ENCODE peak calls at places on chromosomes 3 and 15, in ten cellular contexts. One of them, this sample, is unnamed.

GRCh38 chr3:146161725-146162047 is 702 bp upstream of the PLOD2 start:
- DNase-seq in brain microvascular endothelial cell: peak; percentile 42
- DNase-seq in hepatocyte: peak; percentile 59
- DNase-seq in heart left ventricle: peak; percentile 50
- DNase-seq in OCI-LY7: no peak
- DNase-seq in neural progenitor cell: peak; percentile 27
- DNase-seq in IMR-90: peak; percentile 63
- DNase-seq in dorsolateral prefrontal cortex: peak; percentile 41
- DNase-seq in left ventricle myocardium inferior: peak; percentile 33
- DNase-seq in heart right ventricle: peak; percentile 23
- DNase-seq in this sample: no peak

GRCh38 chr15:74775132-74775562 is 6.7 kb upstream of the CSK start:
- DNase-seq in brain microvascular endothelial cell: no peak
- DNase-seq in hepatocyte: no peak
- DNase-seq in heart left ventricle: no peak
- DNase-seq in OCI-LY7: peak; percentile 66
- DNase-seq in neural progenitor cell: no peak
- DNase-seq in IMR-90: no peak
- DNase-seq in dorsolateral prefrontal cortex: no peak
- DNase-seq in left ventricle myocardium inferior: no peak
- DNase-seq in heart right ventricle: no peak
- DNase-seq in this sample: no peak

GRCh38 chr3:190089711-190090110 is 31.0 kb downstream of the P3H2 start:
- DNase-seq in brain microvascular endothelial cell: no peak
- DNase-seq in hepatocyte: no peak
- DNase-seq in heart left ventricle: no peak
- DNase-seq in OCI-LY7: no peak
- DNase-seq in neural progenitor cell: no peak
- DNase-seq in IMR-90: no peak
- DNase-seq in dorsolateral prefrontal cortex: no peak
- DNase-seq in left ventricle myocardium inferior: no peak
- DNase-seq in heart right ventricle: no peak
- DNase-seq in this sample: no peak

GRCh38 chr3:178810173-178810572 is 261.4 kb downstream of the ZMAT3 start:
- DNase-seq in brain microvascular endothelial cell: no peak
- DNase-seq in hepatocyte: no peak
- DNase-seq in heart left ventricle: no peak
- DNase-seq in OCI-LY7: no peak
- DNase-seq in neural progenitor cell: peak; percentile 19
- DNase-seq in IMR-90: no peak
- DNase-seq in dorsolateral prefrontal cortex: no peak
- DNase-seq in left ventricle myocardium inferior: no peak
- DNase-seq in heart right ventricle: no peak
- DNase-seq in this sample: no peak

GRCh38 chr15:98493966-98494511 is 154.3 kb upstream of the IGF1R start:
- DNase-seq in brain microvascular endothelial cell: no peak
- DNase-seq in hepatocyte: no peak
- DNase-seq in heart left ventricle: no peak
- DNase-seq in OCI-LY7: no peak
- DNase-seq in neural progenitor cell: no peak
- DNase-seq in IMR-90: no peak
- DNase-seq in dorsolateral prefrontal cortex: no peak
- DNase-seq in left ventricle myocardium inferior: no peak
- DNase-seq in heart right ventricle: no peak
- DNase-seq in this sample: no peak

GRCh38 chr3:54121404-54122045 is 827 bp upstream of the CACNA2D3 start:
- DNase-seq in brain microvascular endothelial cell: no peak
- DNase-seq in hepatocyte: peak; percentile 19
- DNase-seq in heart left ventricle: no peak
- DNase-seq in OCI-LY7: peak; percentile 20
- DNase-seq in neural progenitor cell: peak; percentile 64
- DNase-seq in IMR-90: no peak
- DNase-seq in dorsolateral prefrontal cortex: peak; percentile 46
- DNase-seq in left ventricle myocardium inferior: no peak
- DNase-seq in heart right ventricle: peak; percentile 37
- DNase-seq in this sample: no peak

GRCh38 chr15:68552773-68553172 is 26.0 kb upstream of the CORO2B start:
- DNase-seq in brain microvascular endothelial cell: peak; percentile 74
- DNase-seq in hepatocyte: no peak
- DNase-seq in heart left ventricle: no peak
- DNase-seq in OCI-LY7: no peak
- DNase-seq in neural progenitor cell: no peak
- DNase-seq in IMR-90: peak; percentile 47
- DNase-seq in dorsolateral prefrontal cortex: peak; percentile 81
- DNase-seq in left ventricle myocardium inferior: no peak
- DNase-seq in heart right ventricle: no peak
- DNase-seq in this sample: no peak

GRCh38 chr15:58297639-58298038 is 134.2 kb upstream of the LIPC start:
- DNase-seq in brain microvascular endothelial cell: no peak
- DNase-seq in hepatocyte: no peak
- DNase-seq in heart left ventricle: no peak
- DNase-seq in OCI-LY7: no peak
- DNase-seq in neural progenitor cell: no peak
- DNase-seq in IMR-90: no peak
- DNase-seq in dorsolateral prefrontal cortex: no peak
- DNase-seq in left ventricle myocardium inferior: no peak
- DNase-seq in heart right ventricle: no peak
- DNase-seq in this sample: no peak

GRCh38 chr15:80456517-80457497 is 52.6 kb downstream of the ARNT2 start:
- DNase-seq in brain microvascular endothelial cell: no peak
- DNase-seq in hepatocyte: peak; percentile 29
- DNase-seq in heart left ventricle: no peak
- DNase-seq in OCI-LY7: no peak
- DNase-seq in neural progenitor cell: no peak
- DNase-seq in IMR-90: peak; percentile 81
- DNase-seq in dorsolateral prefrontal cortex: no peak
- DNase-seq in left ventricle myocardium inferior: no peak
- DNase-seq in heart right ventricle: no peak
- DNase-seq in this sample: no peak

GRCh38 chr15:96586901-96587300 is 256.4 kb downstream of the NR2F2 start:
- DNase-seq in brain microvascular endothelial cell: no peak
- DNase-seq in hepatocyte: no peak
- DNase-seq in heart left ventricle: no peak
- DNase-seq in OCI-LY7: no peak
- DNase-seq in neural progenitor cell: no peak
- DNase-seq in IMR-90: no peak
- DNase-seq in dorsolateral prefrontal cortex: no peak
- DNase-seq in left ventricle myocardium inferior: no peak
- DNase-seq in heart right ventricle: no peak
- DNase-seq in this sample: no peak

GRCh38 chr3:39434574-39434973 is 28.1 kb downstream of the RPSA start:
- DNase-seq in brain microvascular endothelial cell: no peak
- DNase-seq in hepatocyte: no peak
- DNase-seq in heart left ventricle: no peak
- DNase-seq in OCI-LY7: no peak
- DNase-seq in neural progenitor cell: no peak
- DNase-seq in IMR-90: peak; percentile 27
- DNase-seq in dorsolateral prefrontal cortex: no peak
- DNase-seq in left ventricle myocardium inferior: no peak
- DNase-seq in heart right ventricle: no peak
- DNase-seq in this sample: no peak

GRCh38 chr3:176514297-176514696 is 683.0 kb downstream of the TBL1XR1 start:
- DNase-seq in brain microvascular endothelial cell: peak; percentile 41
- DNase-seq in hepatocyte: peak; percentile 29
- DNase-seq in heart left ventricle: no peak
- DNase-seq in OCI-LY7: peak; percentile 60
- DNase-seq in neural progenitor cell: peak; percentile 84
- DNase-seq in IMR-90: peak; percentile 42
- DNase-seq in dorsolateral prefrontal cortex: no peak
- DNase-seq in left ventricle myocardium inferior: no peak
- DNase-seq in heart right ventricle: no peak
- DNase-seq in this sample: peak; percentile 1

GRCh38 chr3:66703501-66703900 is 202.7 kb upstream of the LRIG1 start:
- DNase-seq in brain microvascular endothelial cell: no peak
- DNase-seq in hepatocyte: no peak
- DNase-seq in heart left ventricle: no peak
- DNase-seq in OCI-LY7: no peak
- DNase-seq in neural progenitor cell: no peak
- DNase-seq in IMR-90: no peak
- DNase-seq in dorsolateral prefrontal cortex: no peak
- DNase-seq in left ventricle myocardium inferior: no peak
- DNase-seq in heart right ventricle: no peak
- DNase-seq in this sample: no peak

GRCh38 chr15:91049378-91050127 is 27.2 kb upstream of the VPS33B start:
- DNase-seq in brain microvascular endothelial cell: peak; percentile 77
- DNase-seq in hepatocyte: peak; percentile 73
- DNase-seq in heart left ventricle: no peak
- DNase-seq in OCI-LY7: peak; percentile 76
- DNase-seq in neural progenitor cell: peak; percentile 70
- DNase-seq in IMR-90: peak; percentile 53
- DNase-seq in dorsolateral prefrontal cortex: peak; percentile 57
- DNase-seq in left ventricle myocardium inferior: no peak
- DNase-seq in heart right ventricle: no peak
- DNase-seq in this sample: peak; percentile 12

GRCh38 chr3:115875460-115875859 is 252.2 kb downstream of the GAP43 start:
- DNase-seq in brain microvascular endothelial cell: no peak
- DNase-seq in hepatocyte: no peak
- DNase-seq in heart left ventricle: no peak
- DNase-seq in OCI-LY7: no peak
- DNase-seq in neural progenitor cell: no peak
- DNase-seq in IMR-90: no peak
- DNase-seq in dorsolateral prefrontal cortex: no peak
- DNase-seq in left ventricle myocardium inferior: no peak
- DNase-seq in heart right ventricle: no peak
- DNase-seq in this sample: no peak

GRCh38 chr3:115876860-115877646 is 253.7 kb downstream of the GAP43 start:
- DNase-seq in brain microvascular endothelial cell: no peak
- DNase-seq in hepatocyte: no peak
- DNase-seq in heart left ventricle: no peak
- DNase-seq in OCI-LY7: no peak
- DNase-seq in neural progenitor cell: no peak
- DNase-seq in IMR-90: no peak
- DNase-seq in dorsolateral prefrontal cortex: no peak
- DNase-seq in left ventricle myocardium inferior: no peak
- DNase-seq in heart right ventricle: no peak
- DNase-seq in this sample: no peak

DNA sequence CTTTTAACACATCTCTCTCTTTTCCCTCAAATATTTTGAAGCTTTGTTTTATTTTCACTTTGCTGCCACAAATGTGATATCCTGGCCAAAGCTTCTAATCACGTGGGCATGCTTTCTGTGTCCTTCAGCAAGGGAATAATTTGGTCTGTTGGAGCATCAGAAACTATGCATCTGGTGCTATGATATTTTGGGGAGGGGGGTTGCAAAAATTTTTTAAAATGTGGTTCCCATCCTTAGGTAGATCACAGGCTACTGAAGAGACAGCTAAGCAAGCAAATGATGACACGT is 254.3 kb downstream of the GAP43 start:
- DNase-seq in brain microvascular endothelial cell: no peak
- DNase-seq in hepatocyte: no peak
- DNase-seq in heart left ventricle: no peak
- DNase-seq in OCI-LY7: no peak
- DNase-seq in neural progenitor cell: no peak
- DNase-seq in IMR-90: no peak
- DNase-seq in dorsolateral prefrontal cortex: no peak
- DNase-seq in left ventricle myocardium inferior: no peak
- DNase-seq in heart right ventricle: no peak
- DNase-seq in this sample: no peak
- H3K4me3 ChIP-seq in brain microvascular endothelial cell: peak overlapping the region; percentile 5
- H3K4me3 ChIP-seq in hepatocyte: no peak overlapping the region
- H3K4me3 ChIP-seq in heart left ventricle: peak overlapping the region; percentile 47
- H3K4me3 ChIP-seq in OCI-LY7: no peak overlapping the region
- H3K4me3 ChIP-seq in neural progenitor cell: no peak overlapping the region
- H3K4me3 ChIP-seq in IMR-90: no peak overlapping the region
- H3K4me3 ChIP-seq in dorsolateral prefrontal cortex: peak overlapping the region; percentile 25
- H3K4me3 ChIP-seq in left ventricle myocardium inferior: peak overlapping the region; percentile 31
- H3K4me3 ChIP-seq in heart right ventricle: peak overlapping the region; percentile 29
- H3K4me3 ChIP-seq in this sample: no peak overlapping the region

GRCh38 chr3:38129058-38129457 is 7.9 kb downstream of the ACAA1 start:
- DNase-seq in brain microvascular endothelial cell: no peak
- DNase-seq in hepatocyte: no peak
- DNase-seq in heart left ventricle: peak; percentile 69
- DNase-seq in OCI-LY7: no peak
- DNase-seq in neural progenitor cell: no peak
- DNase-seq in IMR-90: no peak
- DNase-seq in dorsolateral prefrontal cortex: no peak
- DNase-seq in left ventricle myocardium inferior: no peak
- DNase-seq in heart right ventricle: no peak
- DNase-seq in this sample: no peak

GRCh38 chr3:38128303-38128655 is 8.6 kb downstream of the ACAA1 start:
- DNase-seq in brain microvascular endothelial cell: no peak
- DNase-seq in hepatocyte: no peak
- DNase-seq in heart left ventricle: no peak
- DNase-seq in OCI-LY7: no peak
- DNase-seq in neural progenitor cell: no peak
- DNase-seq in IMR-90: no peak
- DNase-seq in dorsolateral prefrontal cortex: no peak
- DNase-seq in left ventricle myocardium inferior: no peak
- DNase-seq in heart right ventricle: no peak
- DNase-seq in this sample: no peak

GRCh38 chr3:38130219-38130618 is 6.7 kb downstream of the ACAA1 start:
- DNase-seq in brain microvascular endothelial cell: no peak
- DNase-seq in hepatocyte: no peak
- DNase-seq in heart left ventricle: no peak
- DNase-seq in OCI-LY7: no peak
- DNase-seq in neural progenitor cell: no peak
- DNase-seq in IMR-90: no peak
- DNase-seq in dorsolateral prefrontal cortex: no peak
- DNase-seq in left ventricle myocardium inferior: no peak
- DNase-seq in heart right ventricle: no peak
- DNase-seq in this sample: no peak

GRCh38 chr3:38131621-38132369 is 5.1 kb downstream of the ACAA1 start:
- DNase-seq in brain microvascular endothelial cell: peak; percentile 45
- DNase-seq in hepatocyte: peak; percentile 44
- DNase-seq in heart left ventricle: no peak
- DNase-seq in OCI-LY7: no peak
- DNase-seq in neural progenitor cell: peak; percentile 77
- DNase-seq in IMR-90: peak; percentile 31
- DNase-seq in dorsolateral prefrontal cortex: no peak
- DNase-seq in left ventricle myocardium inferior: no peak
- DNase-seq in heart right ventricle: no peak
- DNase-seq in this sample: no peak

GRCh38 chr3:38130631-38131065 is 6.3 kb downstream of the ACAA1 start:
- DNase-seq in brain microvascular endothelial cell: no peak
- DNase-seq in hepatocyte: peak; percentile 56
- DNase-seq in heart left ventricle: peak; percentile 47
- DNase-seq in OCI-LY7: no peak
- DNase-seq in neural progenitor cell: no peak
- DNase-seq in IMR-90: no peak
- DNase-seq in dorsolateral prefrontal cortex: no peak
- DNase-seq in left ventricle myocardium inferior: no peak
- DNase-seq in heart right ventricle: no peak
- DNase-seq in this sample: no peak
- TF ChIP-seq CTCF in brain microvascular endothelial cell: no peak
- TF ChIP-seq CTCF in hepatocyte: no peak
- TF ChIP-seq CTCF in heart left ventricle: no peak
- TF ChIP-seq CTCF in OCI-LY7: no peak
- TF ChIP-seq CTCF in neural progenitor cell: no peak
- TF ChIP-seq CTCF in IMR-90: no peak
- TF ChIP-seq CTCF in dorsolateral prefrontal cortex: no peak
- TF ChIP-seq CTCF in left ventricle myocardium inferior: no peak
- TF ChIP-seq CTCF in heart right ventricle: no peak
- TF ChIP-seq CTCF in this sample: no peak

GRCh38 chr3:78827618-78828017 is 940.2 kb downstream of the ROBO1 start:
- DNase-seq in brain microvascular endothelial cell: no peak
- DNase-seq in hepatocyte: no peak
- DNase-seq in heart left ventricle: no peak
- DNase-seq in OCI-LY7: no peak
- DNase-seq in neural progenitor cell: no peak
- DNase-seq in IMR-90: no peak
- DNase-seq in dorsolateral prefrontal cortex: no peak
- DNase-seq in left ventricle myocardium inferior: no peak
- DNase-seq in heart right ventricle: no peak
- DNase-seq in this sample: no peak
- H3K4me3 ChIP-seq in brain microvascular endothelial cell: no peak overlapping the region
- H3K4me3 ChIP-seq in hepatocyte: no peak overlapping the region
- H3K4me3 ChIP-seq in heart left ventricle: no peak overlapping the region
- H3K4me3 ChIP-seq in OCI-LY7: no peak overlapping the region
- H3K4me3 ChIP-seq in neural progenitor cell: no peak overlapping the region
- H3K4me3 ChIP-seq in IMR-90: no peak overlapping the region
- H3K4me3 ChIP-seq in dorsolateral prefrontal cortex: no peak overlapping the region
- H3K4me3 ChIP-seq in left ventricle myocardium inferior: no peak overlapping the region
- H3K4me3 ChIP-seq in heart right ventricle: no peak overlapping the region
- H3K4me3 ChIP-seq in this sample: no peak overlapping the region

GRCh38 chr3:151660890-151661289 is 72.8 kb upstream of the AADACL2 start:
- DNase-seq in brain microvascular endothelial cell: no peak
- DNase-seq in hepatocyte: no peak
- DNase-seq in heart left ventricle: no peak
- DNase-seq in OCI-LY7: no peak
- DNase-seq in neural progenitor cell: no peak
- DNase-seq in IMR-90: no peak
- DNase-seq in dorsolateral prefrontal cortex: no peak
- DNase-seq in left ventricle myocardium inferior: no peak
- DNase-seq in heart right ventricle: no peak
- DNase-seq in this sample: no peak
- TF ChIP-seq CTCF in brain microvascular endothelial cell: no peak
- TF ChIP-seq CTCF in hepatocyte: peak; percentile 37
- TF ChIP-seq CTCF in heart left ventricle: no peak
- TF ChIP-seq CTCF in OCI-LY7: peak; percentile 43
- TF ChIP-seq CTCF in neural progenitor cell: peak; percentile 8
- TF ChIP-seq CTCF in IMR-90: peak; percentile 22
- TF ChIP-seq CTCF in dorsolateral prefrontal cortex: no peak
- TF ChIP-seq CTCF in left ventricle myocardium inferior: peak; percentile 22
- TF ChIP-seq CTCF in heart right ventricle: no peak
- TF ChIP-seq CTCF in this sample: peak; percentile 17

This sample was measured in epithelial cell of proximal tubule.